ENCODE peak calls at places on chromosomes 2 and 18, in ten cellular contexts. E, S, P, V, I, G, B, Y, M and Z are unnamed samples.

GRCh38 chr2:119219873-119220272 is 3.8 kb upstream of the STEAP3 start:
- DNase-seq in Y (no peak), I (no peak), E (no peak), G (no peak), S (no peak), B (no peak), V (no peak), P (peak), M (no peak), Z (no peak)

GRCh38 chr18:56903686-56904085 is 243.2 kb upstream of the BOD1L2 start:
- DNase-seq in V (no peak), G (no peak), Y (no peak), B (no peak), M (no peak), S (no peak), I (no peak), P (no peak), E (no peak), Z (no peak)

GRCh38 chr2:179495315-179495714 is 230.7 kb upstream of the SESTD1 start:
- DNase-seq in I (no peak), S (no peak), P (no peak), B (no peak), G (no peak), Y (no peak), V (no peak), M (no peak), E (no peak), Z (no peak)

GRCh38 chr18:9741821-9742541 is 33.9 kb downstream of the RAB31 start:
- DNase-seq in V (no peak), M (no peak), E (no peak), Y (no peak), S (peak), P (no peak), B (no peak), G (no peak), I (no peak), Z (no peak)

GRCh38 chr18:79789091-79789891 is 8.4 kb upstream of the KCNG2 start:
- DNase-seq in I (no peak), S (no peak), V (no peak), E (no peak), P (no peak), Y (no peak), B (no peak), G (no peak), M (no peak), Z (no peak)

GRCh38 chr2:160293401-160293911 is 93.4 kb upstream of the ITGB6 start:
- DNase-seq in V (no peak), P (no peak), E (no peak), B (no peak), G (no peak), M (no peak), Y (no peak), S (peak), I (peak), Z (peak)

GRCh38 chr2:152407204-152407721 is 72.3 kb downstream of the FMNL2 start:
- DNase-seq in B (no peak), E (no peak), M (peak), G (peak), P (no peak), Y (peak), I (peak), V (no peak), S (peak), Z (no peak)

GRCh38 chr18:21912339-21913239 is 172.0 kb downstream of the MIB1 start:
- DNase-seq in P (peak), M (no peak), E (no peak), Y (no peak), I (no peak), G (no peak), V (peak), S (no peak), B (no peak), Z (no peak)

GRCh38 chr2:135252805-135253458 is 200.8 kb downstream of the RAB3GAP1 start:
- DNase-seq in M (no peak), E (no peak), V (no peak), P (no peak), S (no peak), G (no peak), Y (no peak), I (no peak), B (no peak), Z (no peak)

GRCh38 chr2:21012557-21012937 is 31.3 kb downstream of the APOB start:
- DNase-seq in V (no peak), G (no peak), M (no peak), Y (no peak), S (no peak), E (no peak), P (no peak), B (no peak), I (no peak), Z (no peak)

GRCh38 chr2:45840481-45840880 is 189.0 kb downstream of the PRKCE start:
- DNase-seq in P (no peak), S (no peak), M (no peak), B (no peak), Y (peak), E (no peak), G (no peak), V (no peak), I (no peak), Z (no peak)

GRCh38 chr18:384897-385296 is 115.6 kb downstream of the COLEC12 start:
- DNase-seq in I (no peak), M (no peak), E (no peak), P (no peak), V (no peak), G (no peak), Y (no peak), B (no peak), S (no peak), Z (no peak)

GRCh38 chr2:46849080-46849715 is 66.4 kb downstream of the MCFD2 start:
- DNase-seq in I (no peak), B (no peak), P (no peak), M (no peak), E (no peak), V (no peak), S (peak), G (peak), Y (no peak), Z (no peak)

GRCh38 chr2:140586379-140586778 is 1544.4 kb downstream of the LRP1B start:
- DNase-seq in S (peak), V (no peak), P (peak), E (no peak), G (peak), Y (peak), I (no peak), M (no peak), B (no peak), Z (no peak)

GRCh38 chr2:200616193-200616592 is 30.4 kb downstream of the AOX1 start:
- DNase-seq in P (no peak), G (no peak), E (no peak), V (no peak), M (no peak), Y (peak), B (no peak), S (no peak), I (peak), Z (no peak)

GRCh38 chr2:215695876-215696275 is 260.0 kb upstream of the FN1 start:
- DNase-seq in M (no peak), V (no peak), P (no peak), G (no peak), E (no peak), B (no peak), Y (no peak), I (no peak), S (no peak), Z (no peak)

GRCh38 chr2:145257931-145258330 is 738.0 kb upstream of the ZEB2 start:
- DNase-seq in M (no peak), Y (no peak), I (no peak), P (no peak), E (no peak), S (no peak), G (no peak), V (no peak), B (no peak), Z (no peak)

GRCh38 chr2:72118386-72118785 is 29.3 kb downstream of the CYP26B1 start:
- DNase-seq in E (no peak), S (no peak), G (no peak), V (no peak), P (no peak), B (no peak), I (no peak), Y (no peak), M (no peak), Z (no peak)

GRCh38 chr18:65436430-65436829 is 314.4 kb upstream of the CDH7 start:
- DNase-seq in E (no peak), G (no peak), P (no peak), V (no peak), S (no peak), B (no peak), M (no peak), I (no peak), Y (no peak), Z (no peak)

GRCh38 chr2:210224660-210225460 is at the start of gene ACADL:
- DNase-seq in S (peak), M (peak), P (no peak), B (peak), G (peak), E (no peak), Y (peak), V (no peak), I (no peak), Z (no peak)

GRCh38 chr2:111634050-111634784 is 249.8 kb downstream of the ANAPC1 start:
- DNase-seq in G (no peak), M (no peak), S (peak), V (no peak), E (no peak), B (no peak), P (no peak), I (no peak), Y (no peak), Z (no peak)

GRCh38 chr2:226758886-226759660 is 40.5 kb downstream of the IRS1 start:
- DNase-seq in I (peak), Y (no peak), B (no peak), P (no peak), S (peak), G (no peak), E (no peak), V (no peak), M (no peak), Z (no peak)

GRCh38 chr2:9230881-9231280 is 24.3 kb downstream of the ASAP2 start:
- DNase-seq in Y (no peak), S (no peak), M (peak), P (no peak), E (no peak), B (no peak), I (no peak), G (no peak), V (no peak), Z (no peak)

GRCh38 chr2:120914839-120915521 is 179.3 kb downstream of the GLI2 start:
- DNase-seq in B (no peak), G (peak), I (peak), S (peak), M (peak), P (no peak), V (peak), Y (no peak), E (no peak), Z (no peak)

GRCh38 chr18:44960580-44960979 is 279.9 kb downstream of the SETBP1 start:
- DNase-seq in B (no peak), V (no peak), M (no peak), Y (no peak), I (no peak), P (no peak), E (no peak), G (no peak), S (no peak), Z (no peak)

GRCh38 chr2:97724946-97725688 is 11.7 kb downstream of the ZAP70 start:
- DNase-seq in M (no peak), G (no peak), E (no peak), Y (no peak), V (no peak), P (no peak), B (no peak), I (no peak), S (no peak), Z (no peak)

GRCh38 chr18:71529708-71530303 is 1014.3 kb downstream of the CBLN2 start:
- DNase-seq in B (no peak), G (no peak), E (no peak), Y (no peak), S (peak), M (no peak), I (no peak), V (no peak), P (peak), Z (no peak)

GRCh38 chr2:128378231-128379020 is 59.8 kb upstream of the HS6ST1 start:
- DNase-seq in V (no peak), I (no peak), P (no peak), E (no peak), G (no peak), S (no peak), M (no peak), B (peak), Y (no peak), Z (no peak)

GRCh38 chr2:224410946-224411561 is 9.1 kb upstream of the FAM124B start:
- DNase-seq in I (peak), G (no peak), Y (no peak), P (no peak), S (peak), B (no peak), V (no peak), E (no peak), M (no peak), Z (no peak)

GRCh38 chr2:106956879-106957278 is 70.9 kb upstream of the ST6GAL2 start:
- DNase-seq in S (peak), Y (no peak), I (peak), B (no peak), V (peak), E (no peak), P (no peak), G (no peak), M (no peak), Z (peak)

GRCh38 chr2:19863303-19864041 is 38.3 kb downstream of the TTC32 start:
- DNase-seq in Y (peak), S (peak), G (peak), P (no peak), B (peak), E (no peak), I (peak), V (peak), M (peak), Z (no peak)

GRCh38 chr18:47911877-47912276 is 18.6 kb downstream of the SMAD2 start:
- DNase-seq in P (no peak), E (no peak), Y (no peak), M (no peak), B (no peak), V (no peak), S (no peak), G (no peak), I (no peak), Z (no peak)

GRCh38 chr2:73070651-73071451 is 661 bp downstream of the SFXN5 start:
- DNase-seq in G (peak), Y (peak), I (peak), M (peak), B (peak), V (peak), S (peak), E (peak), P (peak), Z (peak)

GRCh38 chr2:86202702-86203101 is 3.4 kb downstream of the MRPL35 start:
- DNase-seq in S (no peak), P (no peak), B (no peak), E (no peak), Y (no peak), G (no peak), I (no peak), V (no peak), M (no peak), Z (no peak)

GRCh38 chr2:86203614-86204013 is 4.4 kb downstream of the MRPL35 start:
- DNase-seq in V (no peak), E (no peak), Y (no peak), I (no peak), S (no peak), P (no peak), M (no peak), B (no peak), G (no peak), Z (no peak)

GRCh38 chr2:86204458-86204857 is 5.2 kb downstream of the MRPL35 start:
- DNase-seq in G (no peak), B (no peak), M (no peak), I (no peak), P (no peak), V (no peak), E (no peak), S (no peak), Y (no peak), Z (no peak)

GRCh38 chr2:86199834-86200177 is 549 bp downstream of the MRPL35 start:
- DNase-seq in M (no peak), E (no peak), G (no peak), B (no peak), Y (no peak), V (no peak), S (no peak), I (no peak), P (no peak), Z (no peak)

GRCh38 chr2:86201951-86202692 is 2.9 kb downstream of the MRPL35 start:
- DNase-seq in E (no peak), B (no peak), I (peak), S (peak), G (no peak), P (no peak), V (no peak), M (no peak), Y (no peak), Z (no peak)
- TF ChIP-seq CTCF in E (no peak), B (no peak), I (peak), S (no peak), G (no peak), P (no peak), V (no peak), M (no peak), Y (no peak), Z (no peak)

DNA sequence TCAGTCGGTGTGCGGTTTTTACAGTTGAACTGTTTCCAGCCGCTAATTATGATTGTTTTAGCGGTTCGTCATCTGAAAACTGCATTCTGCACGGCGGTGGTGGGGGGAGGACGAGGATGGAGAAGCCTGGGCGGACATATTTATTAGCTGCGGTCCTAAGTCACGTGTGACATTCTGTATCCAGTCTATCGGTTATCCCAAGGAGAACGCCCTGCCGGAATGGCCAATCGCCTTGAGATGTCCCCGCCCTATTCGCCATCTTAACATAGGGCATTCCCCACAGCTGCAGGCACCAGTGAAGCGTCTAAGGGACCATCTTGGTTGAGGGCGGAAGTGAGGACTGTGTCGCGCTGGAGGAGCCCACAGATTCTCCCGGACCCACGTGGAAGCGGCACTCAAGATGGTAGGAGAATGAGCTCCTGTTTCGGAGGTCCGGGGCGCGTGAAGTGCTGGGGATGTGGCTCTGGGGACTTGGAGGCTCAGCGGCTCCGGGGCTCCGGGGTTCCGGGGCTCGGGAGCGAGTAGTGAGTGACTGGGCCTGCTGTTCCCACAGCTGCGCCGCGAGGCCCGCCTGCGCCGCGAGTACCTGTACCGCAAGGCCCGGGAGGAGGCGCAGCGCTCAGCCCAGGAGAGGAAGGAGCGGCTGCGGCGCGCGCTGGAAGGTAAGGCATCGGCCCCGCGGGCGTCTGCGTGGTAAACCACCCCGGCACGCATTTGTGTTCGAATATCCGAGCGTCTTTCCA is at the start of gene IMP4:
- DNase-seq in S (peak), G (peak), V (peak), Y (peak), P (peak), M (peak), I (peak), B (peak), E (peak), Z (peak)
- TF ChIP-seq CTCF in S (peak), G (no peak), V (peak), Y (no peak), P (peak), M (peak), I (peak), B (no peak), E (no peak), Z (peak)

GRCh38 chr18:11981383-11981632 is at the start of gene IMPA2:
- DNase-seq in E (no peak), Y (no peak), I (no peak), M (no peak), B (no peak), P (no peak), S (no peak), G (no peak), V (no peak), Z (no peak)

GRCh38 chr18:11981633-11982366 is 493 bp downstream of the IMPA2 start:
- DNase-seq in I (no peak), E (no peak), P (no peak), B (no peak), Y (peak), S (no peak), G (peak), V (no peak), M (no peak), Z (no peak)

GRCh38 chr18:11982981-11983380 is 1.7 kb downstream of the IMPA2 start:
- DNase-seq in M (no peak), S (no peak), Y (no peak), V (no peak), E (no peak), P (no peak), B (no peak), I (no peak), G (no peak), Z (no peak)

GRCh38 chr18:11980148-11980554 is 1.2 kb upstream of the IMPA2 start:
- DNase-seq in G (peak), P (no peak), S (no peak), M (no peak), E (no peak), Y (no peak), V (no peak), B (no peak), I (no peak), Z (no peak)

GRCh38 chr18:11980555-11981382 is 538 bp upstream of the IMPA2 start:
- DNase-seq in E (peak), B (peak), P (peak), V (peak), S (peak), I (peak), G (peak), Y (peak), M (peak), Z (peak)
- TF ChIP-seq CTCF in E (no peak), B (no peak), P (no peak), V (no peak), S (peak), I (no peak), G (no peak), Y (no peak), M (peak), Z (peak)

GRCh38 chr18:67710639-67711038 is 194.1 kb upstream of the DSEL start:
- DNase-seq in V (no peak), B (no peak), M (no peak), G (no peak), P (no peak), Y (no peak), S (no peak), E (no peak), I (no peak), Z (no peak)
- TF ChIP-seq CTCF in V (peak), B (no peak), M (no peak), G (peak), P (peak), Y (no peak), S (no peak), E (no peak), I (peak), Z (no peak)

GRCh38 chr2:218186355-218186766 is 19.6 kb upstream of the CXCR1 start:
- DNase-seq in E (no peak), M (peak), V (no peak), G (peak), P (peak), S (peak), I (peak), B (no peak), Y (peak), Z (peak)
- TF ChIP-seq CTCF in E (peak), M (peak), V (peak), G (peak), P (peak), S (peak), I (peak), B (peak), Y (peak), Z (peak)

GRCh38 chr2:211879323-211879722 is 659.3 kb downstream of the ERBB4 start:
- DNase-seq in M (no peak), G (no peak), I (no peak), S (peak), B (no peak), P (no peak), E (no peak), Y (no peak), V (no peak), Z (no peak)
- TF ChIP-seq CTCF in M (peak), G (no peak), I (peak), S (peak), B (no peak), P (peak), E (no peak), Y (peak), V (peak), Z (peak)

DNA sequence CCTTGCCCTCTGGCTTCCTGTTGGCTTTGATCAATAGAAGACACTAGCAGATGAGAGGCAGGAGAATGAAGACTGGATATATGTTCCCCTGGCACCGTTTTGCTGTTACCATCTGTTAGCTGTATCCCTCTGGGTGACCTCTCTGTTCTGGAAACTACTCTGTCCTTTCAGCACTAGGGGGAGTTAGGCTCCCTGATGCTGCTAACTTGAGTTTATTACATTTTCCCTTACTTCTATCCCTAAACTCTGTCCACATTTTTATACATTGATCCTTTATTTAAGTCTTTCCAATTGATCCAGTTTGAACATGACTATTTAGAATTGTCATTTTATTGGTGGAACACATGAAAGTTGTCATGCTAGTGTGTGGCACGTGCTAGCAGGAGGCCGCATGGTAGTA is 1014.3 kb upstream of the CDH2 start:
- DNase-seq in I (peak), Y (no peak), B (no peak), P (no peak), M (no peak), E (no peak), S (peak), V (no peak), G (peak), Z (no peak)
- TF ChIP-seq CTCF in I (peak), Y (no peak), B (no peak), P (peak), M (peak), E (no peak), S (peak), V (peak), G (no peak), Z (peak)